ENCODE peak calls at places on chromosomes 1 and 21, in four cellular contexts. One of them, this sample, is unnamed.

GRCh38 chr1:247740721-247741120 is 2.3 kb downstream of the OR14K1 start:
- DNase-seq in GM18507: no peak
- DNase-seq in Caki2: no peak
- DNase-seq in tibial artery: no peak
- DNase-seq in this sample: no peak

GRCh38 chr1:208654241-208654640 is 410.1 kb upstream of the PLXNA2 start:
- DNase-seq in GM18507: no peak
- DNase-seq in Caki2: peak; percentile 9
- DNase-seq in tibial artery: no peak
- DNase-seq in this sample: no peak

GRCh38 chr1:163171826-163172225 is 30.9 kb downstream of the RGS5 start:
- DNase-seq in GM18507: no peak
- DNase-seq in Caki2: peak; percentile 43
- DNase-seq in tibial artery: no peak
- DNase-seq in this sample: no peak

GRCh38 chr1:70361727-70362413 is 7.3 kb upstream of the ANKRD13C start:
- DNase-seq in GM18507: no peak
- DNase-seq in Caki2: no peak
- DNase-seq in tibial artery: no peak
- DNase-seq in this sample: no peak

GRCh38 chr1:16612332-16613172 is 812 bp downstream of the NBPF1 start:
- DNase-seq in GM18507: no peak
- DNase-seq in Caki2: peak; percentile 43
- DNase-seq in tibial artery: peak; percentile 92
- DNase-seq in this sample: no peak

GRCh38 chr21:29145837-29146453 is 15.5 kb downstream of the MAP3K7CL start:
- DNase-seq in GM18507: no peak
- DNase-seq in Caki2: no peak
- DNase-seq in tibial artery: no peak
- DNase-seq in this sample: no peak

GRCh38 chr1:164588388-164589341 is 29.7 kb downstream of the PBX1 start:
- DNase-seq in GM18507: no peak
- DNase-seq in Caki2: peak; percentile 15
- DNase-seq in tibial artery: peak; percentile 77
- DNase-seq in this sample: no peak

GRCh38 chr1:220926146-220926545 is 46.9 kb downstream of the HLX start:
- DNase-seq in GM18507: no peak
- DNase-seq in Caki2: no peak
- DNase-seq in tibial artery: no peak
- DNase-seq in this sample: no peak

GRCh38 chr1:207128336-207128921 is 24.4 kb downstream of the C4BPA start:
- DNase-seq in GM18507: no peak
- DNase-seq in Caki2: no peak
- DNase-seq in tibial artery: no peak
- DNase-seq in this sample: no peak